ENCODE peak calls at places on chromosomes 2 and 18, in ten cellular contexts. O is WERI-Rb-1, V is psoas muscle, N is heart right ventricle, C is HL-60, J is tibial nerve, L is IMR-90, U is mammary epithelial cell, B is lower lobe of right lung, X is ovary. A is an unnamed sample.
A peak's percentile ranks its signal among the peaks of the same experiment; 100 is the strongest.

GRCh38 chr2:173075781-173076556 is at the start of gene MAP3K20:
- DNase-seq in C (peak; percentile 81), U (peak; percentile 65), V (peak; percentile 82), O (peak; percentile 75), X (peak; percentile 88), B (peak; percentile 83), N (peak; percentile 82), J (peak; percentile 63), L (peak; percentile 71), A (peak; percentile 27)

GRCh38 chr2:107068069-107068468 is 182.1 kb upstream of the ST6GAL2 start:
- DNase-seq in B (no peak), U (no peak), V (no peak), J (no peak), L (no peak), C (no peak), O (no peak), X (no peak), N (no peak), A (no peak)

GRCh38 chr18:26121476-26121875 is 12.2 kb upstream of the PSMA8 start:
- DNase-seq in J (no peak), O (no peak), N (no peak), U (no peak), B (no peak), V (no peak), L (peak; percentile 1), X (no peak), C (no peak), A (no peak)

GRCh38 chr2:10658041-10658913 is 31.5 kb downstream of the NOL10 start:
- DNase-seq in O (peak; percentile 91), U (peak; percentile 90), C (no peak), V (no peak), X (no peak), L (peak; percentile 82), B (no peak), J (no peak), N (no peak), A (no peak)

GRCh38 chr18:72161686-72162085 is 382.5 kb downstream of the CBLN2 start:
- DNase-seq in O (no peak), V (no peak), C (no peak), N (no peak), U (no peak), B (no peak), X (no peak), L (no peak), J (no peak), A (no peak)

GRCh38 chr18:9055185-9055584 is 47.3 kb upstream of the NDUFV2 start:
- DNase-seq in N (no peak), C (no peak), V (no peak), U (peak; percentile 85), B (no peak), O (no peak), L (peak; percentile 86), J (no peak), X (no peak), A (no peak)

GRCh38 chr18:63087421-63088230 is 231.9 kb downstream of the BCL2 start:
- DNase-seq in V (no peak), N (no peak), C (no peak), B (no peak), O (no peak), X (no peak), J (no peak), L (no peak), U (no peak), A (no peak)

GRCh38 chr2:169979025-169979424 is 151.8 kb downstream of the UBR3 start:
- DNase-seq in U (no peak), V (no peak), J (no peak), L (peak; percentile 17), C (no peak), N (no peak), O (no peak), B (no peak), X (no peak), A (no peak)

GRCh38 chr2:172833898-172834297 is 98.3 kb downstream of the RAPGEF4 start:
- DNase-seq in L (peak; percentile 64), V (no peak), U (no peak), C (no peak), N (peak; percentile 26), J (no peak), O (no peak), X (no peak), B (no peak), A (no peak)

GRCh38 chr2:222756362-222756831 is 84.9 kb downstream of the MOGAT1 start:
- DNase-seq in L (no peak), X (no peak), B (no peak), U (peak; percentile 80), C (no peak), V (no peak), N (no peak), O (no peak), J (no peak), A (no peak)

GRCh38 chr18:3256693-3257626 is 5.0 kb upstream of the MYL12B start:
- DNase-seq in L (peak; percentile 91), O (no peak), B (no peak), J (no peak), V (no peak), C (no peak), X (no peak), U (no peak), N (no peak), A (no peak)

GRCh38 chr18:3447035-3447894 is 2.7 kb upstream of the TGIF1 start:
- DNase-seq in V (peak; percentile 30), C (peak; percentile 71), L (peak; percentile 62), O (peak; percentile 37), X (peak; percentile 81), U (peak; percentile 73), N (peak; percentile 44), B (peak; percentile 67), J (no peak), A (no peak)

GRCh38 chr18:12838178-12838634 is 45.8 kb downstream of the PTPN2 start:
- DNase-seq in B (peak; percentile 80), N (no peak), J (peak; percentile 14), X (peak; percentile 49), L (peak; percentile 90), O (no peak), C (peak; percentile 61), V (peak; percentile 27), U (peak; percentile 94), A (no peak)

GRCh38 chr2:85326406-85326945 is 1.3 kb downstream of the TGOLN2 start:
- DNase-seq in L (peak; percentile 43), X (no peak), O (no peak), C (peak; percentile 86), V (no peak), B (no peak), N (no peak), J (no peak), U (peak; percentile 19), A (peak; percentile 43)
- H3K27ac ChIP-seq in L (peak overlapping the region; percentile 77), X (no peak overlapping the region), O (no peak overlapping the region), C (peak overlapping the region; percentile 96), V (peak overlapping the region; percentile 99), B (peak overlapping the region; percentile 99), N (peak overlapping the region; percentile 98), J (peak overlapping the region; percentile 97), U (peak overlapping the region; percentile 84), A (peak overlapping the region; percentile 95)

DNA sequence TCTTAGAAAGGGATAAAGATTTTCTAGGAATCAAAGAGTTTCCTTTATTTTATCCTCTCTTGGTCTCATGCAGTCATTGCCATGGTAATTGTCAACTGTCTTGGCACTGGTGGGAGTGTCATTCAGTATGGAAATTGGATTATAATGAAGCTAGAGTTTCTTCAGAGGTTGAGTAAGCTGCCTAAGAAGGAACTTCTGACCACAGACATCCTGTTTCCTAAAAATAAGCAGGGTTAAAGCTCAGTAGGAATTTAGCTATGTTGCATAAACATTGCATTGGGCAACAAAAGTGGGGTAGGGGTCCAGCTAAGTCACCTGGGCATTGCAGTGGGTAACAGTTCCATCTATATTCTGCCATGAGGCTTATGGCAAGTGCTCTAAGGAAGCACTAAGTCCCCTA is 114.1 kb downstream of the LYPD6B start:
- DNase-seq in X (no peak), V (no peak), N (no peak), U (no peak), L (no peak), J (no peak), O (no peak), B (no peak), C (peak; percentile 69), A (no peak)
- H3K27me3 ChIP-seq in X (no peaks in the 10 kb centered on the region), V (peaks cover 2% of the 10 kb centered on the region), N (no peaks in the 10 kb centered on the region), U (no peaks in the 10 kb centered on the region), L (no peaks in the 10 kb centered on the region), J (no peaks in the 10 kb centered on the region), O (peaks cover 31% of the 10 kb centered on the region), B (no peaks in the 10 kb centered on the region), C (no peaks in the 10 kb centered on the region), A (no peaks in the 10 kb centered on the region)

GRCh38 chr18:49024408-49024807 is 73.6 kb upstream of the SMAD7 start:
- DNase-seq in J (no peak), O (peak; percentile 4), X (no peak), N (no peak), L (no peak), B (no peak), C (no peak), U (no peak), V (no peak), A (no peak)
- H3K4me3 ChIP-seq in J (no peak overlapping the region), O (no peak overlapping the region), X (no peak overlapping the region), N (no peak overlapping the region), L (no peak overlapping the region), B (no peak overlapping the region), C (no peak overlapping the region), U (no peak overlapping the region), V (no peak overlapping the region), A (no peak overlapping the region)

GRCh38 chr2:215405722-215406581 is 29.9 kb downstream of the FN1 start:
- DNase-seq in O (no peak), C (no peak), L (no peak), B (no peak), X (no peak), J (no peak), N (no peak), V (no peak), U (no peak), A (no peak)

GRCh38 chr2:215403441-215404356 is 32.2 kb downstream of the FN1 start:
- DNase-seq in U (no peak), O (no peak), B (no peak), X (no peak), L (no peak), V (no peak), C (no peak), N (no peak), J (no peak), A (no peak)

GRCh38 chr2:215399067-215399716 is 36.7 kb downstream of the FN1 start:
- DNase-seq in B (no peak), O (no peak), V (no peak), X (no peak), J (no peak), L (no peak), N (no peak), U (no peak), C (no peak), A (no peak)

GRCh38 chr2:215404357-215404719 is 31.5 kb downstream of the FN1 start:
- DNase-seq in L (no peak), B (no peak), N (no peak), C (no peak), O (no peak), J (no peak), U (no peak), X (no peak), V (no peak), A (no peak)

DNA sequence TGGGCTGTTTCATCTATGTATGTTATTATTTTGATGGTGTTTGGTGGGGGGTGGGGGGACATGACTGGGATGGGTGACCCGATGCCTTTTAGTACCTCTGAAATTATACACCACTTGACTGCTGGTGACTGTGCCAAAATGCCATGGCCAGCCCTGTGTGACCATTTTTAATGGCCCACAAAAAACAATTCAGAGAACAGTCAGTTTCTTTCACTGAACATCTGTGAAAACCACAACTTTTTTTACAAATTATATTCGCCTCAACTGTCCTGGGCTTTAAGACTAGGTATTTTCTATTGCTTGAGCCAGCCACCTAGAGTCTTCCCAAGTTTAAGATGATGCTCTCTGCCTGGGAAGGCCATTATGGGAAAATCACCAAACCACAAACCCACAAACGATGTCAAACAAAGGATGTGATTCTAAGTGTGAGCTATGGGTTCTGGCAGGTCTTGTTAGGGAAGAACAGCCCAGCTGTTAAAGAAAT is 33.9 kb downstream of the FN1 start:
- DNase-seq in X (no peak), C (no peak), O (no peak), B (no peak), U (peak; percentile 81), N (peak; percentile 30), L (peak; percentile 96), J (peak; percentile 43), V (no peak), A (no peak)
- H3K27ac ChIP-seq in X (no peak overlapping the region), C (no peak overlapping the region), O (no peak overlapping the region), B (no peak overlapping the region), U (no peak overlapping the region), N (no peak overlapping the region), L (peak overlapping the region; percentile 75), J (peak overlapping the region; percentile 38), V (no peak overlapping the region), A (no peak overlapping the region)

A was measured in effector memory CD4-positive, alpha-beta T cell.